ENCODE peak calls at places on chromosomes 16 and 17, in nine cellular contexts. T, F, Y, B, N, S, E, U and M are unnamed samples.

GRCh38 chr16:69327585-69328310 is 2.6 kb downstream of the PDF start:
- DNase-seq in T (no peak), F (no peak), Y (no peak), B (no peak), N (no peak), S (no peak), E (no peak), U (no peak), M (no peak)

GRCh38 chr16:77434365-77435239 is at the start of gene ADAMTS18:
- DNase-seq in T (no peak), F (no peak), Y (no peak), B (peak), N (no peak), S (peak), E (peak), U (no peak), M (no peak)

GRCh38 chr17:34146440-34147043 is 108.5 kb upstream of the CCL2 start:
- DNase-seq in T (peak), F (peak), Y (peak), B (peak), N (no peak), S (peak), E (peak), U (no peak), M (no peak)

GRCh38 chr16:24820522-24820921 is 25.2 kb upstream of the SLC5A11 start:
- DNase-seq in T (peak), F (no peak), Y (no peak), B (no peak), N (no peak), S (no peak), E (no peak), U (no peak), M (no peak)

GRCh38 chr17:75783069-75783783 is 1.4 kb upstream of the UNK start:
- DNase-seq in T (peak), F (no peak), Y (peak), B (no peak), N (no peak), S (no peak), E (peak), U (no peak), M (no peak)

GRCh38 chr17:81476097-81476496 is 36.5 kb downstream of the ACTG1 start:
- DNase-seq in T (no peak), F (no peak), Y (no peak), B (no peak), N (no peak), S (no peak), E (no peak), U (no peak), M (no peak)

GRCh38 chr17:70525976-70526375 is 356.6 kb downstream of the KCNJ2 start:
- DNase-seq in T (no peak), F (no peak), Y (no peak), B (no peak), N (no peak), S (no peak), E (no peak), U (no peak), M (no peak)

GRCh38 chr17:82699551-82699950 is 1.1 kb upstream of the RAB40B start:
- DNase-seq in T (no peak), F (no peak), Y (no peak), B (no peak), N (no peak), S (no peak), E (no peak), U (no peak), M (no peak)

GRCh38 chr16:73771676-73772075 is 524.9 kb upstream of the PSMD7 start:
- DNase-seq in T (peak), F (no peak), Y (no peak), B (no peak), N (peak), S (no peak), E (no peak), U (no peak), M (no peak)

GRCh38 chr17:69480197-69480596 is 65.7 kb downstream of the MAP2K6 start:
- DNase-seq in T (no peak), F (no peak), Y (no peak), B (no peak), N (no peak), S (no peak), E (no peak), U (no peak), M (no peak)

GRCh38 chr17:78391843-78392242 is 13.4 kb downstream of the PGS1 start:
- DNase-seq in T (no peak), F (no peak), Y (no peak), B (no peak), N (no peak), S (no peak), E (peak), U (no peak), M (no peak)

GRCh38 chr17:69523252-69523861 is 108.9 kb downstream of the MAP2K6 start:
- DNase-seq in T (peak), F (peak), Y (peak), B (peak), N (no peak), S (peak), E (peak), U (peak), M (no peak)

DNA sequence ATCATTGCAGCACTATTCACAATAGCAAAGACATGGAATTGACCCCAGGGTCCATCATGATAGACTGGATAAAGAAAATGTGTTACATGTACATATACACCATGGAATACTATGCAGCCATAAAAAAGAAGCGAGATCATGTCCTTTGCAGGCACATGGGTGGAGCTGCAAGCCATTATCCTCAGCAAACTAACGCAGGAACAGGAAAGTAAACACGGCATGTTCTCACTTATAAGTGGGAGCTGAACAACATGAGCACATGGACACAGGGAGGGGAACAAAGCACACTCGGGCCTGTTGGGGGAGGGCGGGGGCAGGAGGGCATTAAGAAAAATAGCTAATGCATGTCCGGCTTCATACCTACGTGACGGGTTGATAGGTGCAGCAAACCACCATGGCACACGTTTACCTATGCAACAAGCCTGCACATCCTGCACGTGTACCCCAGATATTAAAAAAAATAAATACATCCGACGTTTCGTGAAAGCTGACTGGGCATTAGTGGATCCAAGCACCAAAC is 28.9 kb downstream of the ZNF778 start:
- DNase-seq in T (no peak), F (no peak), Y (no peak), B (no peak), N (no peak), S (no peak), E (no peak), U (no peak), M (no peak)
- TF ChIP-seq CTCF in T (no peak), F (no peak), Y (no peak), B (no peak), N (no peak), S (no peak), E (peak), U (no peak), M (no peak)

DNA sequence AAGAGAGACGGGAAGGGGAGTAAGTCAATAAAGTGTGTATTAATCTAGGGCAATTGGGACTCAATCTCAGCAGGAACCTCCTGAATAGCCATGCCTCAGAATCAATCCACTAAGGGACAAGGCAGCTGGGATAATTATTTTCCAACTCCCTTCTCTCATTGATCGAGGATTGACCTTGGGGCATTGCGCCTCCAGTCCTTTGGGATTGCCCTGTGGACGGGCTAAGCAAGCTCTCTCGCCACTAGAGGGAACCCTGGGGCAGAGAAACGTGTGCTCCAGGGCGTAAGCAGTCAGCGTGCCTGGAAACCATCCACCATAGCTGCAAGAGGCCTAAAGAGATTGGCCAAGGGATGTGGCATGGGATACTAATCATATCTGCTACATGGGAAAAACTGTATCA is 53.9 kb upstream of the ERCC4 start:
- DNase-seq in T (peak), F (peak), Y (peak), B (peak), N (no peak), S (peak), E (peak), U (peak), M (peak)
- TF ChIP-seq CTCF in T (peak), F (peak), Y (peak), B (peak), N (peak), S (peak), E (peak), U (peak), M (peak)

DNA sequence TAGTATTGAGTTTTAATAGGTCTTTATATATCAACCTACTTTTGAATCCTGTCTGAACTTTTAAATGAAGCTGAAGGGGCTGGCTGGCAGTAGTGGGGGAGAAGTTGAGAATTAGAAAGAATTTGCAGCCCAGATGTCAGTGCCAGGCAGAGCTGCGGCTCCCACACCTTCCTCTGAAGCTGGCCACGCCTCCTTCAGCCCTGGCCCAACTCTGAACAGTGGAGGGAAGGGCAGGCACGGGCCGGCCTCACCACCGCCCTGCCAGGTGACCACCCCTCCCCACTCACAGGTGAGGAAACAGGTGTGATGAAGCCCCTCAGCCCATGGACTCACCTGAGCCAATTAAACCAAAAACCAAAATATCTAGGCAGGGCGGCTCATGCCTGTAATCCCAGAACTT is 87.0 kb downstream of the MGAT5B start:
- DNase-seq in T (no peak), F (no peak), Y (no peak), B (no peak), N (no peak), S (no peak), E (no peak), U (no peak), M (no peak)
- TF ChIP-seq CTCF in T (no peak), F (no peak), Y (no peak), B (no peak), N (no peak), S (no peak), E (no peak), U (no peak), M (no peak)

GRCh38 chr16:11100239-11100750 is 155.7 kb downstream of the SOCS1 start:
- DNase-seq in T (peak), F (no peak), Y (peak), B (peak), N (peak), S (peak), E (peak), U (peak), M (peak)
- TF ChIP-seq CTCF in T (no peak), F (no peak), Y (no peak), B (no peak), N (peak), S (no peak), E (no peak), U (peak), M (peak)

GRCh38 chr16:4316732-4317461 is 1.0 kb downstream of the GLIS2 start:
- DNase-seq in T (no peak), F (no peak), Y (no peak), B (no peak), N (no peak), S (no peak), E (peak), U (no peak), M (no peak)

GRCh38 chr16:4315185-4316102 is at the start of gene GLIS2:
- DNase-seq in T (peak), F (no peak), Y (peak), B (peak), N (no peak), S (peak), E (peak), U (no peak), M (peak)

GRCh38 chr16:4317471-4318170 is 1.8 kb downstream of the GLIS2 start:
- DNase-seq in T (peak), F (no peak), Y (no peak), B (peak), N (no peak), S (no peak), E (peak), U (no peak), M (no peak)

GRCh38 chr16:4314532-4315184 is 1.2 kb upstream of the GLIS2 start:
- DNase-seq in T (peak), F (no peak), Y (peak), B (peak), N (no peak), S (no peak), E (peak), U (no peak), M (no peak)

GRCh38 chr16:4316103-4316731 is 350 bp downstream of the GLIS2 start:
- DNase-seq in T (peak), F (no peak), Y (peak), B (peak), N (no peak), S (no peak), E (peak), U (no peak), M (no peak)
- TF ChIP-seq CTCF in T (no peak), F (no peak), Y (no peak), B (no peak), N (no peak), S (no peak), E (no peak), U (no peak), M (no peak)

GRCh38 chr17:6473128-6473767 is 29.0 kb downstream of the PIMREG start:
- DNase-seq in T (peak), F (peak), Y (peak), B (peak), N (no peak), S (peak), E (peak), U (no peak), M (peak)
- TF ChIP-seq CTCF in T (peak), F (peak), Y (peak), B (peak), N (peak), S (peak), E (peak), U (peak), M (peak)

GRCh38 chr17:8059131-8059530 is 20.3 kb downstream of the ALOX15B start:
- DNase-seq in T (no peak), F (no peak), Y (no peak), B (no peak), N (no peak), S (no peak), E (no peak), U (no peak), M (no peak)

GRCh38 chr17:8056976-8057625 is 18.2 kb downstream of the ALOX15B start:
- DNase-seq in T (no peak), F (no peak), Y (no peak), B (no peak), N (no peak), S (no peak), E (no peak), U (no peak), M (no peak)

GRCh38 chr17:8055851-8056231 is 17.0 kb downstream of the ALOX15B start:
- DNase-seq in T (peak), F (no peak), Y (no peak), B (no peak), N (no peak), S (no peak), E (peak), U (no peak), M (no peak)

GRCh38 chr17:8056232-8056975 is 17.5 kb downstream of the ALOX15B start:
- DNase-seq in T (peak), F (no peak), Y (no peak), B (no peak), N (no peak), S (no peak), E (peak), U (no peak), M (no peak)

GRCh38 chr17:8057691-8058114 is 18.8 kb downstream of the ALOX15B start:
- DNase-seq in T (peak), F (peak), Y (peak), B (peak), N (peak), S (peak), E (peak), U (no peak), M (peak)
- TF ChIP-seq CTCF in T (peak), F (peak), Y (peak), B (peak), N (peak), S (peak), E (peak), U (peak), M (peak)

GRCh38 chr17:57370051-57370581 is 113.8 kb downstream of the MSI2 start:
- DNase-seq in T (no peak), F (no peak), Y (no peak), B (no peak), N (no peak), S (no peak), E (peak), U (no peak), M (peak)

GRCh38 chr17:57370583-57370982 is 114.3 kb downstream of the MSI2 start:
- DNase-seq in T (no peak), F (no peak), Y (no peak), B (no peak), N (no peak), S (no peak), E (no peak), U (no peak), M (no peak)

GRCh38 chr17:57366558-57367351 is 110.4 kb downstream of the MSI2 start:
- DNase-seq in T (no peak), F (no peak), Y (no peak), B (no peak), N (no peak), S (no peak), E (peak), U (no peak), M (no peak)

GRCh38 chr17:57369509-57369945 is 113.2 kb downstream of the MSI2 start:
- DNase-seq in T (no peak), F (no peak), Y (no peak), B (no peak), N (no peak), S (no peak), E (no peak), U (no peak), M (no peak)

DNA sequence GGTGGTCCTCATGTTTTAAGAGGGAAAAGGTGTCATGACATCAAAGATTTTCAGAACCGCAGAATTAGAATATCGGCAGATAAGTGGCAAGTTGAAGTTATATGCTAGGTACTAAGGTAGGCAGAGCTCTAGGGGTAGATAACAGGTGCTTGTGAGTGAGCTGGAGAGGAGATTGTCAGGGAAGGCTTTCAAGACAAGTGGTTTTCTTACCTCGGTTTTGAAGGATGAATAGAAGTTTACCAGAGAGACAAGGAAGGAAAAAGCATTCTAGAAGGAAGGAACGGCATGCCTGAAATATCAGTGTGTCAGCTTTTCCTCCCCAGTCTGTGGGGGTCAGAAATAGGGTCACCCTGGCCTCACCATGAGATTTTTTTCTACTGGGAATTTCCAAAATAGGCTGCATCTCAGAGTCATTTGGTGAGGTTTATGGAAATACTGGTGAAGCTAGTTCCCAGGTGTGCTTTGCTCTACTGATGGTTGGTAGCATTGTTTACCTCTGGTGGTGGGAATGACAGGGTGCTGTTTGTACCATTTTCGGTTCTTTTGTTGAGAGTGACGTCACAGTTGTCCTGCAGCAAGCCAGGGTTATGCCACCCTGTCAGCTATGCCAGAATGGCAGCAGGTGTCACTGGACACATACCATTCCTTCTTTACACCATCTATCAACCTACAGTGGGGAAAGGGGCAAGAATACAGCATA is 112.5 kb downstream of the MSI2 start:
- DNase-seq in T (no peak), F (no peak), Y (no peak), B (no peak), N (no peak), S (no peak), E (no peak), U (no peak), M (no peak)
- TF ChIP-seq CTCF in T (no peak), F (no peak), Y (no peak), B (no peak), N (no peak), S (no peak), E (no peak), U (no peak), M (no peak)

GRCh38 chr17:63446218-63446980 is at the start of gene CYB561:
- DNase-seq in T (no peak), F (no peak), Y (peak), B (peak), N (no peak), S (peak), E (peak), U (no peak), M (peak)
- TF ChIP-seq CTCF in T (no peak), F (no peak), Y (no peak), B (no peak), N (peak), S (peak), E (peak), U (no peak), M (peak)

GRCh38 chr17:21058098-21058893 is 15.5 kb upstream of the USP22 start:
- DNase-seq in T (peak), F (no peak), Y (peak), B (no peak), N (no peak), S (no peak), E (peak), U (no peak), M (no peak)
- TF ChIP-seq CTCF in T (no peak), F (no peak), Y (no peak), B (no peak), N (peak), S (no peak), E (peak), U (no peak), M (no peak)